ENCODE peak calls at places on chromosomes 13 and 19, in nine cellular contexts. K, H, A, X, E, R, J, F and T are unnamed samples.

GRCh38 chr13:47908200-47908902 is 92.7 kb downstream of the SUCLA2 start:
- DNase-seq in K (no peak), H (no peak), A (no peak), X (peak; percentile 5), E (no peak), R (no peak), J (no peak), F (no peak), T (no peak)

GRCh38 chr13:109945206-109945960 is 159.0 kb upstream of the IRS2 start:
- DNase-seq in K (no peak), H (no peak), A (no peak), X (no peak), E (no peak), R (no peak), J (no peak), F (no peak), T (no peak)

GRCh38 chr13:36363464-36363863 is 17.3 kb upstream of the SPART start:
- DNase-seq in K (no peak), H (no peak), A (no peak), X (no peak), E (no peak), R (no peak), J (no peak), F (no peak), T (no peak)

GRCh38 chr13:21050288-21051197 is 10.8 kb downstream of the LATS2 start:
- DNase-seq in K (no peak), H (no peak), A (no peak), X (no peak), E (no peak), R (no peak), J (no peak), F (no peak), T (no peak)

GRCh38 chr13:33723772-33724435 is 94.0 kb upstream of the RFC3 start:
- DNase-seq in K (peak; percentile 39), H (peak; percentile 65), A (peak; percentile 81), X (peak; percentile 59), E (peak; percentile 82), R (peak; percentile 30), J (peak; percentile 66), F (peak; percentile 81), T (no peak)

GRCh38 chr13:101211261-101211660 is 205.0 kb downstream of the NALCN start:
- DNase-seq in K (no peak), H (no peak), A (no peak), X (no peak), E (no peak), R (peak; percentile 14), J (no peak), F (no peak), T (no peak)

GRCh38 chr13:94031609-94032008 is 447.9 kb downstream of the DCT start:
- DNase-seq in K (no peak), H (no peak), A (no peak), X (no peak), E (no peak), R (no peak), J (no peak), F (no peak), T (no peak)

GRCh38 chr13:24254151-24254810 is 55.1 kb upstream of the C1QTNF9 start:
- DNase-seq in K (no peak), H (no peak), A (no peak), X (no peak), E (no peak), R (no peak), J (no peak), F (no peak), T (no peak)

GRCh38 chr19:45973564-45974338 is at the start of gene NOVA2:
- DNase-seq in K (peak; percentile 83), H (no peak), A (peak; percentile 27), X (peak; percentile 90), E (peak; percentile 36), R (peak; percentile 97), J (peak; percentile 100), F (no peak), T (peak; percentile 54)

GRCh38 chr13:33015791-33016323 is 366 bp upstream of the KL start:
- DNase-seq in K (no peak), H (no peak), A (peak; percentile 47), X (no peak), E (peak; percentile 29), R (no peak), J (no peak), F (peak; percentile 64), T (peak; percentile 21)

GRCh38 chr19:1251233-1251502 is 2.8 kb downstream of the MIDN start:
- DNase-seq in K (no peak), H (peak; percentile 65), A (peak; percentile 82), X (peak; percentile 92), E (peak; percentile 72), R (no peak), J (peak; percentile 62), F (no peak), T (no peak)

GRCh38 chr13:73519720-73520119 is 460.9 kb downstream of the KLF5 start:
- DNase-seq in K (no peak), H (no peak), A (no peak), X (no peak), E (no peak), R (no peak), J (no peak), F (no peak), T (no peak)

GRCh38 chr19:28466107-28467045 is 746.6 kb downstream of the UQCRFS1 start:
- DNase-seq in K (no peak), H (peak; percentile 26), A (peak; percentile 72), X (peak; percentile 81), E (peak; percentile 61), R (peak; percentile 41), J (peak; percentile 57), F (no peak), T (no peak)

GRCh38 chr13:59531571-59532091 is 632.1 kb downstream of the DIAPH3 start:
- DNase-seq in K (no peak), H (peak; percentile 72), A (peak; percentile 40), X (peak; percentile 79), E (peak; percentile 67), R (no peak), J (no peak), F (peak; percentile 80), T (peak; percentile 62)

GRCh38 chr19:17522988-17523872 is 11.8 kb downstream of the PGLS start:
- DNase-seq in K (no peak), H (no peak), A (peak; percentile 73), X (no peak), E (peak; percentile 49), R (no peak), J (no peak), F (no peak), T (peak; percentile 79)

GRCh38 chr19:41323430-41324125 is 13.6 kb downstream of the CCDC97 start:
- DNase-seq in K (no peak), H (peak; percentile 65), A (peak; percentile 51), X (peak; percentile 92), E (peak; percentile 60), R (peak; percentile 93), J (peak; percentile 84), F (peak; percentile 89), T (peak; percentile 51)
- TF ChIP-seq EP300 in K (no peak), H (peak; percentile 67), A (no peak), X (peak; percentile 81), E (no peak), R (peak; percentile 72), J (peak; percentile 93), F (no peak), T (no peak)

GRCh38 chr19:3578390-3578789 is 5.6 kb downstream of the HMG20B start:
- DNase-seq in K (no peak), H (no peak), A (no peak), X (no peak), E (no peak), R (no peak), J (peak; percentile 5), F (no peak), T (no peak)

GRCh38 chr19:3577741-3578344 is 5.1 kb downstream of the HMG20B start:
- DNase-seq in K (no peak), H (no peak), A (peak; percentile 73), X (no peak), E (no peak), R (no peak), J (peak; percentile 25), F (peak; percentile 71), T (peak; percentile 87)

GRCh38 chr19:3575949-3576673 is 3.4 kb downstream of the HMG20B start:
- DNase-seq in K (no peak), H (no peak), A (no peak), X (peak; percentile 59), E (no peak), R (no peak), J (peak; percentile 14), F (no peak), T (no peak)

GRCh38 chr19:3576696-3577443 is 4.1 kb downstream of the HMG20B start:
- DNase-seq in K (peak; percentile 58), H (no peak), A (peak; percentile 64), X (peak; percentile 67), E (peak; percentile 48), R (no peak), J (peak; percentile 78), F (peak; percentile 71), T (no peak)

DNA sequence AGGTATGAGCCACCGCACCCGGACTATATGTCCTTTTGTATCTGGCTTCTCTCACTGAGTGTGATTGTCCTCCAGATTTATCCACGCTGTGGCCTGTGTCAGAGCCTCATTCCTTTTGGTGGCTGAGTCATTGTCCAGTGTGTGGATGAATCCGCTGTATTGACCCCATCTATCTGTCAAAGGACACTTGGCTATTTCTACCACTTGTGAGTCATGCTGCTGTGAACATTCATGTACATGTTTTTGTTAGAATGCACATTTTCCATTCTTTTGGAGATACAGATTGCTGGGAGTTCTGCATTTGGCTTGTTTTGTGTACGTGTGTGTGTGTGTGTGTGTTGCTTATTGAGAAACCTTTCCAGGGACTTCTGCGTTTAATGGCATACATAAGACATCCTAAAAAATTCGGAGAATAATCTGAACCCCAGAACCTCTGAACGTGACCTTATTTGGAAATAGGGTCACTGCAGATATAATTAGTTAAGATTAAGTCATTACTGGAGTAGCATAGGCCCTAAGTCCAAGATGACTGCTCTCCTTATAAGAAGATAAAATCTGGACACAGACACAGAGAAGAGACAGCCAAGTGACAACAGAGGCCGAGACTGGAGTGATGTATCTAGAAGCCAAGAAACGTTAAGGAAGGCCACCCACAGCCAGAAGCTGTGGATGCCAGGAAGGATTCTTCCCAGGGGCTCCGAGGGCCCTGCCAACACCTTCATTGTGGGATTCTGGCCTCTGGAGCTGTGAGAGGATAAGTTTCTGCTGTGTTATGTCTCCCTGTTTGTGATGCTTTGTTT is 4.9 kb upstream of the GIPC3 start:
- DNase-seq in K (no peak), H (no peak), A (no peak), X (peak; percentile 80), E (no peak), R (no peak), J (no peak), F (no peak), T (no peak)
- H3K4me1 ChIP-seq in K (peaks cover 13% of the 10 kb centered on the region), H (peaks cover 33% of the 10 kb centered on the region), A (peaks cover 29% of the 10 kb centered on the region), X (peaks cover 30% of the 10 kb centered on the region), E (peaks cover 12% of the 10 kb centered on the region), R (no peaks in the 10 kb centered on the region), J (peaks cover 7% of the 10 kb centered on the region), F (peaks cover 27% of the 10 kb centered on the region), T (peaks cover 14% of the 10 kb centered on the region)

DNA sequence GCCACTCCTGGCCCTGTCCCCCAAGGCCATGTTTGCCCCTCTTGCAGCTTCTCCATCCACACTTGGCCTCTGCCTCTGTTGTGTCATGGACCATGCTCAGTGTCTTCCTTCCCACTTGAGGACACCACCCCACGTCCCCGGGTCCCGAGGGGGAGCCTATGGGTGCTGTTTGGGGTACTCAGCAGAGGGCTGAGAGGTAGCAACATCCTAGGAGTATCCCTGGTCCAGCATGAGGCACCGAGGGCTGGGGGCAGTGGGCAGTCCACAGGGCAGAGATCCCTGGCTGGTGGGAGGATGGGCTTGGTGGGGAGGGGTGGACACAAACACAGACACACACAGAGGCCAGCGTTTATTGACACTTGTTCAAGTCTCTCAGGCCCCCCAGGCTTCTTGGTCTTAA is 1.7 kb downstream of the COX7A1 start:
- DNase-seq in K (no peak), H (no peak), A (no peak), X (no peak), E (no peak), R (no peak), J (no peak), F (no peak), T (no peak)
- TF ChIP-seq EP300 in K (no peak), H (no peak), A (no peak), X (no peak), E (no peak), R (no peak), J (no peak), F (no peak), T (no peak)

GRCh38 chr19:38846097-38846496 is 3.7 kb downstream of the HNRNPL start:
- DNase-seq in K (no peak), H (no peak), A (no peak), X (no peak), E (no peak), R (no peak), J (no peak), F (no peak), T (no peak)
- H3K4me1 ChIP-seq in K (peaks cover 14% of the 10 kb centered on the region), H (peaks cover 67% of the 10 kb centered on the region), A (peaks cover 31% of the 10 kb centered on the region), X (peaks cover 9% of the 10 kb centered on the region), E (peaks cover 33% of the 10 kb centered on the region), R (peaks cover 69% of the 10 kb centered on the region), J (peaks cover 17% of the 10 kb centered on the region), F (peaks cover 56% of the 10 kb centered on the region), T (peaks cover 27% of the 10 kb centered on the region)